ENCODE peak calls at places on chromosomes 6 and 20, in eight cellular contexts. W is nephron progenitor cell, X is astrocyte of the cerebellum, M is lower lobe of right lung, J is progenitor cell of endocrine pancreas, S is endothelial cell of umbilical vein, B is endodermal cell, Y is HFFc6. D is an unnamed sample.

GRCh38 chr6:111846511-111847409 is 26.5 kb downstream of the FYN start:
- DNase-seq in B (no peak), J (no peak), W (no peak), Y (no peak), M (no peak), X (no peak), S (no peak), D (no peak)

GRCh38 chr6:29953001-29953436 is 10.7 kb downstream of the HLA-A start:
- DNase-seq in S (peak; percentile 68), X (no peak), Y (no peak), W (no peak), M (no peak), B (no peak), J (no peak), D (no peak)

GRCh38 chr20:45020236-45020886 is 54.0 kb downstream of the STK4 start:
- DNase-seq in M (no peak), Y (no peak), J (no peak), B (no peak), X (no peak), S (no peak), W (no peak), D (no peak)

GRCh38 chr6:44342489-44342888 is at the start of gene SPATS1:
- DNase-seq in W (peak; percentile 30), S (no peak), M (no peak), B (peak; percentile 82), X (no peak), Y (no peak), J (peak; percentile 16), D (no peak)

GRCh38 chr6:111874030-111874425 is 776 bp upstream of the FYN start:
- DNase-seq in J (no peak), Y (no peak), W (peak; percentile 17), S (peak; percentile 81), M (no peak), X (no peak), B (no peak), D (no peak)

GRCh38 chr20:58630063-58630462 is 21.0 kb upstream of the STX16 start:
- DNase-seq in M (no peak), Y (peak; percentile 67), S (peak; percentile 61), J (no peak), W (no peak), X (no peak), B (no peak), D (no peak)

GRCh38 chr6:142015011-142015410 is 117.7 kb upstream of the GJE1 start:
- DNase-seq in Y (no peak), J (no peak), S (no peak), M (no peak), B (peak; percentile 84), W (no peak), X (no peak), D (no peak)

GRCh38 chr6:132300323-132300949 is 100.8 kb downstream of the MOXD1 start:
- DNase-seq in B (peak; percentile 75), X (peak; percentile 45), J (no peak), W (peak; percentile 38), S (peak; percentile 53), Y (peak; percentile 54), M (no peak), D (no peak)

GRCh38 chr6:107101661-107102413 is 13.5 kb downstream of the BEND3 start:
- DNase-seq in Y (no peak), J (no peak), B (peak; percentile 41), M (no peak), W (no peak), X (no peak), S (no peak), D (no peak)

GRCh38 chr20:62063601-62063980 is 2.1 kb downstream of the TAF4 start:
- DNase-seq in J (no peak), M (no peak), B (peak; percentile 71), W (peak; percentile 65), Y (no peak), X (no peak), S (no peak), D (no peak)

GRCh38 chr6:22418714-22419113 is 121.9 kb upstream of the PRL start:
- DNase-seq in X (no peak), S (peak; percentile 26), B (no peak), W (no peak), J (no peak), Y (no peak), M (no peak), D (no peak)

GRCh38 chr6:28719275-28719940 is 193.7 kb downstream of the GPX5 start:
- DNase-seq in M (no peak), S (peak; percentile 12), B (peak; percentile 86), X (no peak), Y (peak; percentile 81), J (no peak), W (no peak), D (no peak)

GRCh38 chr6:48560408-48560807 is 449.4 kb upstream of the PTCHD4 start:
- DNase-seq in W (no peak), B (no peak), S (peak; percentile 50), J (no peak), X (peak; percentile 11), M (no peak), Y (peak; percentile 22), D (no peak)

GRCh38 chr6:75557068-75557467 is 44.6 kb upstream of the SENP6 start:
- DNase-seq in J (no peak), X (no peak), M (no peak), S (no peak), B (no peak), W (no peak), Y (no peak), D (no peak)

GRCh38 chr6:132333639-132334516 is 67.4 kb downstream of the MOXD1 start:
- DNase-seq in J (peak; percentile 20), W (no peak), X (peak; percentile 15), Y (peak; percentile 90), S (peak; percentile 41), M (no peak), B (peak; percentile 61), D (no peak)

DNA sequence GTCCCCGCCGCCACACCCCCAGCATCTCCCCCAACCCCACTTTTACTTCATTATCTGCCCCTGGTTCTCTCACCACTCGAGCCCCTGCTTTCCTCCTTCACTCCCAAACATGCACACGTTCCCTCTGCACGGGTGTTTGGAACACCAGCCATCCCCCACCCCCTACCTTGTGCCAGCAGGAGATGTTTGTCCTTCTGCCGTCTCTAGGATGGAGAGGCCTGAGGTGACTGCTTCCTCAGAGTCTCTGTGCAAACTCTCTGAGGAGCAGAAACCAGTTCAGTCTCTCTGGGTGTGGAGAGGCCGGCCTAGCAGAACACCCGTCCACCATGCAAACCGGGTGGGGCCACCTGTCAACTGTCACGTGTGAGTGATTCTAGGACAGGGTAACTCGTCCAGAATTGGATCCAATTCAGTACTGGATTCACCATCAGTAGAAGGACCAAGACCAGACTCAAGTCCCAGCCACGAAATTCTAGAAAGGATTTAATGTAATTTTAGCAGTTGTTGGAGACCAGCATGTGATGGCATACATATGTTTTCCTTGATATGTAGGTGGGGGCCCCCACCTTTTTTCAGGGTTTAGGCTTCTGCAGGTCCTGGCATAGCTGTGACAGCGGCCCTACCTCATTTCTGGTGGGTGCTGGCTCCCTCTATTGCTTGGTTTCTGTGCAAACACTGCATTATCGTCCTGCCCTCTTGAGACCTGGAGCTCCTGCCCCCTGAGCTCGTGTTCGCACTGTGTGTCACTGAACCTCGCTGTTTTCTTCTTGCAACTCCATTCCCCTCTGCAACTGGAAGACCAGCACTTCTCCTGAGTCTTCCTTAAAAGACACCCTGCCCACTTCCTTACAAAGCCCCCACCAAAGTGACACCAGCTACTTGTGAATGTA is at the start of gene RAET1E:
- DNase-seq in Y (no peak), W (no peak), J (no peak), S (no peak), M (no peak), X (no peak), B (peak; percentile 42), D (no peak)
- TF ChIP-seq CTCF in Y (no peak), W (no peak), J (no peak), S (no peak), M (no peak), X (no peak), B (peak; percentile 21), D (no peak)

DNA sequence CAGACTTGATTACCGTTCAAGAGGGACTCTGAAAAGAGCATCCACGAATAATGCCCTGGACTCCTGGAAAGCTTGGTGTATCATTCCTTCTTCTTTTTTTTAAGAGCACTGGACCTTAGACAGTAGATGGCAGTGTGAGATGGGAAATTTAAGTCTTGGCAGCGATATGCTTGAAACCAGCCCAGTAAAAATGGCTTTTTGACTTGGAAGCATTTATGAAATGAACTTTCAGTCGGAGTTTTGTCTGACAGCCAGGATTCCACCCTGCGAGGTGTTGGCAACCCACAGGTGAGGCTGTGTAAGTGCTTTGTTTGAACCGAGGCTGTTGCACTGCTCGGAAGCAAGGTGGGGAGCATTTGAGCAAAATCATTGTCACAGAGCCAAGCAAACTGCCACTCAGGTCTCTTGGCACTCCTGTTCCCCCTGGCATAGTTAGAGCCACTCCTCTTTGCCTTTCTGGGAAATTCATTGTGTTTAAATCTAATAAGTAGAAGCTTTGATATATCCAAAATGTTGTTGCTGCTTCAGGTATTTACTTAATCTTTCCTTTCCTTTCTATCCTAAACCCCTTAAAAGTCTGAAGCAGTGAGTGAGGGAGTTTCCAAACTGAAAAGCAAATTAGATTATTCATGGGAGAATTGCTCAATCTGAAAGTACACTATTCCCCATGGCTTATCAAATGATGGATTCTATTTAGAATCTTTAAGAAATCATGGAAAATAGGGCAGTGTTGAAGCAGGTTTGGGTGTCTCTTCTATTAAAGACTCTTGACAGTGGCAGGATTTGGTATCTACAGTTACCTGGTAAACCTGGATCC is 272.8 kb upstream of the SLC35B3 start:
- DNase-seq in M (peak; percentile 51), J (no peak), Y (peak; percentile 1), W (no peak), B (peak; percentile 57), S (no peak), X (peak; percentile 9), D (no peak)
- TF ChIP-seq CTCF in M (peak; percentile 48), J (peak; percentile 49), Y (peak; percentile 47), W (peak; percentile 31), B (peak; percentile 67), S (no peak), X (peak; percentile 38), D (peak; percentile 35)

GRCh38 chr20:63191400-63191799 is 24.5 kb downstream of the YTHDF1 start:
- DNase-seq in S (no peak), B (no peak), J (no peak), M (peak; percentile 52), X (no peak), Y (no peak), W (no peak), D (no peak)
- TF ChIP-seq CTCF in S (no peak), B (no peak), J (no peak), M (no peak), X (no peak), Y (no peak), W (no peak), D (no peak)

GRCh38 chr20:33790571-33790970 is 20.6 kb upstream of the CHMP4B start:
- DNase-seq in B (no peak), S (no peak), M (no peak), W (no peak), X (no peak), Y (no peak), J (no peak), D (no peak)

GRCh38 chr20:33791959-33792597 is 19.1 kb upstream of the CHMP4B start:
- DNase-seq in M (peak; percentile 66), X (no peak), S (peak; percentile 61), B (peak; percentile 89), J (peak; percentile 64), Y (peak; percentile 40), W (peak; percentile 68), D (no peak)

GRCh38 chr20:33789858-33790182 is 21.3 kb upstream of the CHMP4B start:
- DNase-seq in Y (no peak), M (no peak), B (no peak), X (no peak), S (no peak), W (no peak), J (no peak), D (no peak)

GRCh38 chr20:33791021-33791420 is 20.1 kb upstream of the CHMP4B start:
- DNase-seq in B (no peak), J (no peak), Y (no peak), W (no peak), S (no peak), M (no peak), X (no peak), D (no peak)

GRCh38 chr20:33791540-33791939 is 19.6 kb upstream of the CHMP4B start:
- DNase-seq in J (no peak), S (no peak), X (no peak), Y (no peak), M (no peak), B (no peak), W (no peak), D (no peak)
- TF ChIP-seq CTCF in J (no peak), S (no peak), X (no peak), Y (no peak), M (no peak), B (no peak), W (no peak), D (no peak)

D was measured in CD14-positive monocyte.